ENCODE peak calls at places on chromosomes 3 and 15, in four cellular contexts. One of them, this sample, is unnamed.

GRCh38 chr3:195013962-195014361 is 257.0 kb downstream of the XXYLT1 start:
- DNase-seq in KBM-7: no peak
- DNase-seq in T-helper 2 cell: no peak
- DNase-seq in caudate nucleus: no peak
- DNase-seq in this sample: no peak

GRCh38 chr15:29556385-29556784 is 265.9 kb downstream of the TJP1 start:
- DNase-seq in caudate nucleus: no peak
- DNase-seq in T-helper 2 cell: no peak
- DNase-seq in KBM-7: no peak
- DNase-seq in this sample: no peak

GRCh38 chr3:20462723-20463122 is 276.7 kb upstream of the SGO1 start:
- DNase-seq in KBM-7: no peak
- DNase-seq in T-helper 2 cell: no peak
- DNase-seq in caudate nucleus: no peak
- DNase-seq in this sample: no peak

GRCh38 chr3:16723994-16724393 is 118.8 kb upstream of the DAZL start:
- DNase-seq in T-helper 2 cell: no peak
- DNase-seq in KBM-7: peak; percentile 30
- DNase-seq in caudate nucleus: no peak
- DNase-seq in this sample: no peak

GRCh38 chr15:74787251-74788041 is 5.6 kb downstream of the CSK start:
- DNase-seq in T-helper 2 cell: peak; percentile 88
- DNase-seq in KBM-7: peak; percentile 100
- DNase-seq in caudate nucleus: no peak
- DNase-seq in this sample: peak; percentile 82

GRCh38 chr15:99212401-99212800 is 37.0 kb downstream of the TTC23 start:
- DNase-seq in caudate nucleus: no peak
- DNase-seq in KBM-7: no peak
- DNase-seq in T-helper 2 cell: no peak
- DNase-seq in this sample: no peak

GRCh38 chr3:71723452-71724170 is 1.6 kb downstream of the EIF4E3 start:
- DNase-seq in caudate nucleus: no peak
- DNase-seq in KBM-7: no peak
- DNase-seq in T-helper 2 cell: peak; percentile 27
- DNase-seq in this sample: no peak

GRCh38 chr3:72379500-72380187 is 468.6 kb downstream of the SHQ1 start:
- DNase-seq in KBM-7: no peak
- DNase-seq in caudate nucleus: no peak
- DNase-seq in T-helper 2 cell: no peak
- DNase-seq in this sample: no peak

GRCh38 chr15:29103825-29104565 is 165.6 kb downstream of the NSMCE3 start:
- DNase-seq in caudate nucleus: peak; percentile 62
- DNase-seq in KBM-7: no peak
- DNase-seq in T-helper 2 cell: peak; percentile 18
- DNase-seq in this sample: peak; percentile 10

GRCh38 chr3:70011582-70011981 is 12.0 kb downstream of the SAMMSON start:
- DNase-seq in caudate nucleus: no peak
- DNase-seq in KBM-7: no peak
- DNase-seq in T-helper 2 cell: no peak
- DNase-seq in this sample: no peak

GRCh38 chr3:16249336-16249735 is 15.4 kb downstream of the DPH3 start:
- DNase-seq in T-helper 2 cell: no peak
- DNase-seq in caudate nucleus: no peak
- DNase-seq in KBM-7: peak; percentile 31
- DNase-seq in this sample: no peak

GRCh38 chr3:114498779-114499370 is 205.0 kb downstream of the TIGIT start:
- DNase-seq in KBM-7: no peak
- DNase-seq in caudate nucleus: peak; percentile 13
- DNase-seq in T-helper 2 cell: no peak
- DNase-seq in this sample: no peak

GRCh38 chr3:15164356-15164755 is 41.7 kb upstream of the CAPN7 start:
- DNase-seq in T-helper 2 cell: no peak
- DNase-seq in KBM-7: no peak
- DNase-seq in caudate nucleus: no peak
- DNase-seq in this sample: no peak

GRCh38 chr15:74328331-74329056 is 39.0 kb downstream of the CYP11A1 start:
- DNase-seq in T-helper 2 cell: no peak
- DNase-seq in caudate nucleus: no peak
- DNase-seq in KBM-7: peak; percentile 70
- DNase-seq in this sample: no peak

GRCh38 chr3:16363636-16364035 is 98.6 kb downstream of the OXNAD1 start:
- DNase-seq in KBM-7: no peak
- DNase-seq in caudate nucleus: no peak
- DNase-seq in T-helper 2 cell: no peak
- DNase-seq in this sample: no peak